ENCODE peak calls at places on chromosomes 2 and 18, in seven cellular contexts. V is tibial nerve; W is CD8-positive, alpha-beta memory T cell; I is aorta; O is colonic mucosa; Y is naive thymus-derived CD4-positive, alpha-beta T cell; L is CD4-positive, CD25-positive, alpha-beta regulatory T cell. E is an unnamed sample. For H3K4me1, the result is how much of the 10 kb centered on the place peaks cover.

GRCh38 chr18:23300211-23300887 is 152.7 kb upstream of the RIOK3 start:
- DNase-seq in Y (no peak), O (no peak), W (no peak), V (no peak), I (no peak), L (no peak), E (no peak)

GRCh38 chr2:12819098-12819465 is 102.3 kb downstream of the TRIB2 start:
- DNase-seq in O (peak), V (peak), Y (no peak), L (no peak), W (no peak), I (no peak), E (no peak)

GRCh38 chr2:43524180-43524965 is 71.5 kb downstream of the THADA start:
- DNase-seq in O (no peak), Y (no peak), L (no peak), V (no peak), I (no peak), W (no peak), E (no peak)

GRCh38 chr2:134599236-134599635 is 119.6 kb downstream of the TMEM163 start:
- DNase-seq in W (no peak), Y (no peak), V (no peak), I (no peak), L (no peak), O (no peak), E (no peak)

GRCh38 chr2:109144721-109145120 is 15.7 kb downstream of the SH3RF3 start:
- DNase-seq in Y (no peak), V (no peak), W (no peak), L (no peak), O (no peak), I (peak), E (no peak)

GRCh38 chr18:3235846-3236245 is 11.8 kb upstream of the MYL12A start:
- DNase-seq in O (no peak), W (no peak), I (no peak), V (no peak), L (no peak), Y (no peak), E (no peak)

GRCh38 chr18:31225668-31226067 is 63.0 kb upstream of the DSC1 start:
- DNase-seq in W (no peak), I (no peak), Y (no peak), L (no peak), V (no peak), O (no peak), E (peak)

GRCh38 chr2:217808326-217808725 is 194.5 kb downstream of the TNS1 start:
- DNase-seq in Y (no peak), L (no peak), O (no peak), I (no peak), V (no peak), W (no peak), E (no peak)

GRCh38 chr2:119488245-119489182 is 35.8 kb downstream of the SCTR start:
- DNase-seq in L (no peak), V (peak), O (no peak), I (no peak), Y (no peak), W (no peak), E (no peak)

GRCh38 chr2:1653137-1653789 is 91.1 kb downstream of the PXDN start:
- DNase-seq in Y (no peak), W (no peak), O (no peak), I (peak), L (no peak), V (peak), E (no peak)

GRCh38 chr18:3015203-3015590 is 2.3 kb upstream of the LPIN2 start:
- DNase-seq in Y (no peak), I (no peak), W (no peak), V (peak), O (no peak), L (no peak), E (no peak)

GRCh38 chr18:77133051-77133919 is 702 bp upstream of the MBP start:
- DNase-seq in I (no peak), W (no peak), L (no peak), O (peak), Y (no peak), V (peak), E (no peak)

GRCh38 chr18:627211-627610 is 30.2 kb upstream of the TYMS start:
- DNase-seq in L (no peak), W (no peak), I (no peak), O (no peak), Y (no peak), V (no peak), E (no peak)

GRCh38 chr2:44970846-44971450 is 29.4 kb downstream of the SIX3 start:
- DNase-seq in V (no peak), Y (no peak), I (no peak), W (no peak), L (no peak), O (no peak), E (no peak)

GRCh38 chr2:42906557-42907380 is 114.4 kb upstream of the HAAO start:
- DNase-seq in L (no peak), I (peak), Y (no peak), W (no peak), V (peak), O (peak), E (no peak)

GRCh38 chr2:222178450-222178849 is 120.3 kb downstream of the PAX3 start:
- DNase-seq in Y (no peak), W (no peak), L (no peak), I (no peak), V (no peak), O (no peak), E (no peak)

GRCh38 chr18:31148580-31148979 is 14.1 kb downstream of the DSC1 start:
- DNase-seq in Y (no peak), O (no peak), I (no peak), L (no peak), W (no peak), V (no peak), E (no peak)

GRCh38 chr2:37625781-37626548 is 45.5 kb downstream of the CDC42EP3 start:
- DNase-seq in O (no peak), I (no peak), Y (peak), W (peak), V (no peak), L (peak), E (no peak)

GRCh38 chr2:186624276-186624675 is 34.4 kb downstream of the ITGAV start:
- DNase-seq in W (no peak), I (no peak), L (no peak), Y (no peak), O (no peak), V (no peak), E (no peak)

GRCh38 chr18:73842795-73843394 is 304.7 kb downstream of the FBXO15 start:
- DNase-seq in I (no peak), L (peak), Y (peak), V (peak), O (peak), W (no peak), E (peak)

GRCh38 chr2:11073251-11073650 is 82.0 kb upstream of the SLC66A3 start:
- DNase-seq in L (peak), O (peak), Y (no peak), I (no peak), V (no peak), W (no peak), E (peak)

GRCh38 chr2:54606393-54606973 is 117.0 kb upstream of the EML6 start:
- DNase-seq in V (no peak), I (no peak), W (no peak), Y (no peak), L (peak), O (no peak), E (no peak)

GRCh38 chr2:67048314-67048713 is 348.8 kb upstream of the ETAA1 start:
- DNase-seq in O (no peak), L (no peak), V (no peak), Y (no peak), W (no peak), I (no peak), E (no peak)

GRCh38 chr18:13435596-13436333 is 217.2 kb downstream of the LDLRAD4 start:
- DNase-seq in V (no peak), L (peak), W (no peak), I (peak), O (no peak), Y (no peak), E (no peak)

GRCh38 chr2:62661263-62661635 is 44.3 kb upstream of the EHBP1 start:
- DNase-seq in V (no peak), L (no peak), Y (no peak), O (no peak), W (no peak), I (no peak), E (no peak)

GRCh38 chr18:55877321-55877720 is 289.3 kb upstream of the TCF4 start:
- DNase-seq in W (no peak), Y (no peak), V (no peak), I (no peak), O (no peak), L (no peak), E (no peak)

GRCh38 chr2:108909917-108910515 is 79.0 kb downstream of the EDAR start:
- DNase-seq in I (no peak), L (no peak), V (no peak), W (no peak), O (no peak), Y (no peak), E (no peak)

GRCh38 chr2:109285244-109285651 is 156.2 kb downstream of the SH3RF3 start:
- DNase-seq in L (no peak), V (no peak), W (no peak), O (no peak), I (no peak), Y (no peak), E (no peak)

GRCh38 chr2:20168048-20168726 is 56.7 kb downstream of the SDC1 start:
- DNase-seq in O (peak), I (no peak), V (no peak), W (no peak), L (no peak), Y (no peak), E (no peak)

GRCh38 chr2:190766174-190766572 is 114.4 kb upstream of the GLS start:
- DNase-seq in O (no peak), W (no peak), V (no peak), L (no peak), I (no peak), Y (no peak), E (no peak)

GRCh38 chr2:190767821-190768220 is 112.8 kb upstream of the GLS start:
- DNase-seq in W (no peak), O (no peak), Y (no peak), V (no peak), L (no peak), I (no peak), E (no peak)

GRCh38 chr2:190763901-190764514 is 115.1 kb downstream of the NAB1 start:
- DNase-seq in Y (no peak), V (no peak), W (no peak), L (peak), I (no peak), O (no peak), E (no peak)

GRCh38 chr2:190766581-190766980 is 114.0 kb upstream of the GLS start:
- DNase-seq in O (no peak), W (no peak), I (no peak), Y (no peak), V (no peak), L (no peak), E (no peak)

DNA sequence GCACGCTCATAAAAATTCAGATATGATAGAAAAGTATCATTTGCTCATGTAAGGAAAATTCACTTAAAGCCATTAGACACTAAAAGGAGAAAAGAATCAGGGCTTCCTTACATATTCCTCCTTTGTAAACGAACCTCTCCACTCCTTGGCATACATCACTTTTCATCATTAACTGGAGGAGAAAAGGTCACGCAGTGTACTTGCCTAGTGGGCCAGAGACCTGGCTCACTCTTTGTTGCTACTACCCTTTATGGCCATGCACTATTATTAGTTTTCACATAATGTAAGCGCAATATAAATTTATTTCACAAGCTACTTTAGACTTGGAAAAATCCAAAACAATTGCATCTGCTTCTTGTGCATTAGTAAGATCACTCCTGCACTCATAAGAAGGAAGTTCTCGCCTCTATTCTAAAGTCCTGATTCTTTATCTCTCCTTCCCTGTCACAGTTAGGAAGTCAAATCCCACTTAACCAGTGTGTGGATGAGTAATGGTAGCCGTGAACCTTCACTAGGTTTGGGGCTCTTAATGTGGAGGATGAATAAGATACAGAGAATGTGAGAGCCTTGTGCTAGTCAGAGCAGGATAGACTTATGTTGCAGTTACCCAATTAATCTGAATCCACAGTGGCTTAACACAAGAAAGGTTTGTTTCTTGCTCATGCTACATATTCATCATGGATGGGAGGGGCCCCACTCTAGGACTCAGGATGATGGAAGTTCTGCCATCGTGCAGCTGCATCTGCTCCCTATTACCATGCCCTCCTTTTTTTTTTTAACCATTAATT is 115.0 kb upstream of the GLS start:
- DNase-seq in O (no peak), W (no peak), L (no peak), I (no peak), Y (no peak), V (no peak), E (no peak)
- H3K27ac ChIP-seq in O (no peak), W (no peak), L (no peak), I (no peak), Y (no peak), V (no peak), E (no peak)

GRCh38 chr2:7593286-7593685 is 676.1 kb downstream of the RNF144A start:
- DNase-seq in W (no peak), Y (no peak), I (no peak), L (no peak), V (no peak), O (no peak), E (no peak)
- H3K4me3 ChIP-seq in W (no peak), Y (no peak), I (no peak), L (no peak), V (no peak), O (no peak), E (no peak)

GRCh38 chr2:158716091-158716815 is 78.9 kb upstream of the DAPL1 start:
- DNase-seq in Y (no peak), O (no peak), I (no peak), V (no peak), W (no peak), L (no peak), E (no peak)
- H3K4me1 ChIP-seq in Y (under half), O (under half), I (under half), V (under half), W (under half), L (under half), E (under half)

DNA sequence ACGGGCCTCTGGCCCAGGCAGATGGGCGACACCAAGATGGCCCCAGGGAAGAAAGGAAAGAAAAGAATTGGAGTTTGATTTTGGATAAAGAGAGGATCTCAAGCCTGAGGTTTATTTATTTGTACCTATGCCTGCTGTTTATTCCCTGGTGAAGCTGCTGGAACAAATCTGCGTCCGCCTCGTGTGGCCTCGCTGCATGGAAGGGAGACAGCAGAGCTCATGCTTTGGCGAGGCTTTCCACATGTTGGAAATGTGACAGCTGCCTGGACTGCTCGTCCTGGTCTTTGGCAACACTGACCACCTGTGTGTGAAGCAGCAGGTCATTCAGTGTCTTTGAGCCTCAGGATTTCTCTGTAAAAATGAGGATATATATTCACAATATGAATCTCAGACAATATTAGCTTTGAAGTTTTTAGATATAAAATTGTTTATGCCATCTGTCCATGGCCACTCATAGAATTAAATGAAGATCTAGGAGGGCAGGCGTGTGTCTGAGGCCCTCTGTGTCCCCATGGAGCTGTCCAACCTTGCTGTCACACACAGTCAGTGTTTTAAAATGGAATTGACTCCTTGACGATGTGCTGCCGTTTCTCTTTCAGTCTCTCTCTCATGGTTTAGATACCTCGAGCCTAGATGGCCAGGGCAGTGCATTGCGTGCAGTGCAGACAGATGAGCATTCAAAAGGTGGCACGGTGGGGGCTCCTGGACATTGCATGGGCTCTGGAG is 94.3 kb downstream of the SOCS6 start:
- DNase-seq in L (no peak), Y (no peak), I (no peak), O (no peak), W (no peak), V (no peak), E (no peak)
- H3K27ac ChIP-seq in L (no peak), Y (no peak), I (no peak), O (no peak), W (no peak), V (no peak), E (no peak)

GRCh38 chr2:223735659-223736244 is 101.6 kb downstream of the AP1S3 start:
- DNase-seq in V (no peak), O (no peak), Y (no peak), W (no peak), I (no peak), L (no peak), E (no peak)
- H3K4me3 ChIP-seq in V (no peak), O (no peak), Y (no peak), W (no peak), I (no peak), L (no peak), E (no peak)